ENCODE peak calls at places on chromosomes 11 and 22, in ten cellular contexts. One of them, this sample, is unnamed.

GRCh38 chr11:105282658-105283057 is 143.1 kb upstream of the CARD18 start:
- DNase-seq in cardiac fibroblast: peak; percentile 2
- DNase-seq in stomach: no peak
- DNase-seq in astrocyte of the cerebellum: no peak
- DNase-seq in fibroblast of lung: no peak
- DNase-seq in astrocyte: no peak
- DNase-seq in AG09309: no peak
- DNase-seq in right lobe of liver: no peak
- DNase-seq in HL-60: no peak
- DNase-seq in endothelial cell of umbilical vein: no peak
- DNase-seq in this sample: no peak

GRCh38 chr22:33088418-33088817 is 30.2 kb upstream of the SYN3 start:
- DNase-seq in cardiac fibroblast: no peak
- DNase-seq in stomach: no peak
- DNase-seq in astrocyte of the cerebellum: no peak
- DNase-seq in fibroblast of lung: no peak
- DNase-seq in astrocyte: no peak
- DNase-seq in AG09309: no peak
- DNase-seq in right lobe of liver: no peak
- DNase-seq in HL-60: no peak
- DNase-seq in endothelial cell of umbilical vein: no peak
- DNase-seq in this sample: no peak

GRCh38 chr11:100356035-100356434 is 331.1 kb upstream of the ARHGAP42 start:
- DNase-seq in cardiac fibroblast: no peak
- DNase-seq in stomach: no peak
- DNase-seq in astrocyte of the cerebellum: no peak
- DNase-seq in fibroblast of lung: no peak
- DNase-seq in astrocyte: no peak
- DNase-seq in AG09309: no peak
- DNase-seq in right lobe of liver: no peak
- DNase-seq in HL-60: no peak
- DNase-seq in endothelial cell of umbilical vein: no peak
- DNase-seq in this sample: no peak

GRCh38 chr11:44680982-44681597 is 45.7 kb upstream of the TSPAN18 start:
- DNase-seq in cardiac fibroblast: peak; percentile 10
- DNase-seq in stomach: no peak
- DNase-seq in astrocyte of the cerebellum: no peak
- DNase-seq in fibroblast of lung: peak; percentile 46
- DNase-seq in astrocyte: peak; percentile 31
- DNase-seq in AG09309: no peak
- DNase-seq in right lobe of liver: no peak
- DNase-seq in HL-60: no peak
- DNase-seq in endothelial cell of umbilical vein: no peak
- DNase-seq in this sample: no peak

GRCh38 chr11:69158301-69159152 is 2.8 kb downstream of the SMIM38 start:
- DNase-seq in cardiac fibroblast: no peak
- DNase-seq in stomach: no peak
- DNase-seq in astrocyte of the cerebellum: no peak
- DNase-seq in fibroblast of lung: no peak
- DNase-seq in astrocyte: no peak
- DNase-seq in AG09309: no peak
- DNase-seq in right lobe of liver: no peak
- DNase-seq in HL-60: no peak
- DNase-seq in endothelial cell of umbilical vein: no peak
- DNase-seq in this sample: no peak

GRCh38 chr11:38046571-38047135 is 1448.6 kb upstream of the RAG2 start:
- DNase-seq in cardiac fibroblast: no peak
- DNase-seq in stomach: no peak
- DNase-seq in astrocyte of the cerebellum: no peak
- DNase-seq in fibroblast of lung: no peak
- DNase-seq in astrocyte: no peak
- DNase-seq in AG09309: no peak
- DNase-seq in right lobe of liver: no peak
- DNase-seq in HL-60: no peak
- DNase-seq in endothelial cell of umbilical vein: no peak
- DNase-seq in this sample: no peak

GRCh38 chr22:22345781-22346180 is 101.2 kb downstream of the VPREB1 start:
- DNase-seq in cardiac fibroblast: no peak
- DNase-seq in stomach: no peak
- DNase-seq in astrocyte of the cerebellum: no peak
- DNase-seq in fibroblast of lung: no peak
- DNase-seq in astrocyte: no peak
- DNase-seq in AG09309: no peak
- DNase-seq in right lobe of liver: no peak
- DNase-seq in HL-60: no peak
- DNase-seq in endothelial cell of umbilical vein: no peak
- DNase-seq in this sample: no peak

GRCh38 chr22:26139320-26139719 is 29.9 kb upstream of the SEZ6L start:
- DNase-seq in cardiac fibroblast: no peak
- DNase-seq in stomach: no peak
- DNase-seq in astrocyte of the cerebellum: no peak
- DNase-seq in fibroblast of lung: no peak
- DNase-seq in astrocyte: no peak
- DNase-seq in AG09309: no peak
- DNase-seq in right lobe of liver: no peak
- DNase-seq in HL-60: no peak
- DNase-seq in endothelial cell of umbilical vein: no peak
- DNase-seq in this sample: no peak

GRCh38 chr22:46537221-46537945 is at the start of gene CELSR1:
- DNase-seq in cardiac fibroblast: peak; percentile 22
- DNase-seq in stomach: peak; percentile 73
- DNase-seq in astrocyte of the cerebellum: no peak
- DNase-seq in fibroblast of lung: peak; percentile 67
- DNase-seq in astrocyte: peak; percentile 47
- DNase-seq in AG09309: no peak
- DNase-seq in right lobe of liver: no peak
- DNase-seq in HL-60: peak; percentile 21
- DNase-seq in endothelial cell of umbilical vein: no peak
- DNase-seq in this sample: no peak

GRCh38 chr22:46536559-46537220 is 730 bp downstream of the CELSR1 start:
- DNase-seq in cardiac fibroblast: no peak
- DNase-seq in stomach: no peak
- DNase-seq in astrocyte of the cerebellum: no peak
- DNase-seq in fibroblast of lung: no peak
- DNase-seq in astrocyte: no peak
- DNase-seq in AG09309: no peak
- DNase-seq in right lobe of liver: no peak
- DNase-seq in HL-60: no peak
- DNase-seq in endothelial cell of umbilical vein: no peak
- DNase-seq in this sample: no peak

GRCh38 chr22:46534177-46534776 is 3.1 kb downstream of the CELSR1 start:
- DNase-seq in cardiac fibroblast: no peak
- DNase-seq in stomach: no peak
- DNase-seq in astrocyte of the cerebellum: no peak
- DNase-seq in fibroblast of lung: no peak
- DNase-seq in astrocyte: no peak
- DNase-seq in AG09309: no peak
- DNase-seq in right lobe of liver: no peak
- DNase-seq in HL-60: no peak
- DNase-seq in endothelial cell of umbilical vein: no peak
- DNase-seq in this sample: no peak

GRCh38 chr22:46534901-46535630 is 2.4 kb downstream of the CELSR1 start:
- DNase-seq in cardiac fibroblast: no peak
- DNase-seq in stomach: no peak
- DNase-seq in astrocyte of the cerebellum: no peak
- DNase-seq in fibroblast of lung: no peak
- DNase-seq in astrocyte: no peak
- DNase-seq in AG09309: no peak
- DNase-seq in right lobe of liver: no peak
- DNase-seq in HL-60: no peak
- DNase-seq in endothelial cell of umbilical vein: no peak
- DNase-seq in this sample: no peak

DNA sequence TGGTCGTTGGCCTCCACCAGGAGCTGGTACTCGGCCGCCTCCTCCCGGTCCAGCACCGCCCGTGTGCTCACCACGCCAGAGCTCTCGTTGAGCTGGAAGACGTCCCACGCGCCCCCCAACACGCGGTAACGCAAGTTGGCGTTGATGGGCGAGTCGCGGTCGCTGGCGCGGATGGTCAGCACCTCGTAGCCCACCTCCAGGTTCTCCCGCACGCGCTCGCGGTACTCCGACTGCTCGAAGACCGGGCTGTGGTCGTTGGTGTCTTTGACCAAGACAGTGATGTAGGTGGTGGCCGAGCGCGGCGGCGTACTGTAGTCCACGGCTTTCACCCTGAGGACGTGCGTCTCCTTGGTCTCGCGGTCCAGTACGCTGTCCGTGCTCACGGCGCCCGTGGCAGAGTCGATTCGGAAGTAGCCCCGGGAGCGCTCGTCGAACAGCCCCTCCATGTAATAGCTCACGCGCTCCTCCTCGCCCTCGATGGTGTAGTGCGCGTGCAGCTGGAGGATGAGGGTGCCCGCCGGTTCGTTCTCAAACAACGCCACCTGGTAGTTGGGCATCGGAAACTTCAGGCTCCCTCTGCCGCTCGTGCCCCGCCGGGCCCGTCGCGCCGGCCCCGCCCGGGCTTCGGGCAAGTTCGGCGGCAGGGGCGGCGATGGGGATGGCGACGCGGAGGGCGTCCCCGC is 1.4 kb downstream of the CELSR1 start:
- DNase-seq in cardiac fibroblast: no peak
- DNase-seq in stomach: no peak
- DNase-seq in astrocyte of the cerebellum: no peak
- DNase-seq in fibroblast of lung: no peak
- DNase-seq in astrocyte: no peak
- DNase-seq in AG09309: no peak
- DNase-seq in right lobe of liver: no peak
- DNase-seq in HL-60: no peak
- DNase-seq in endothelial cell of umbilical vein: no peak
- DNase-seq in this sample: no peak
- H3K4me3 ChIP-seq in cardiac fibroblast: no peak overlapping the region
- H3K4me3 ChIP-seq in stomach: peak overlapping the region; percentile 64
- H3K4me3 ChIP-seq in astrocyte of the cerebellum: no peak overlapping the region
- H3K4me3 ChIP-seq in fibroblast of lung: no peak overlapping the region
- H3K4me3 ChIP-seq in astrocyte: no peak overlapping the region
- H3K4me3 ChIP-seq in AG09309: no peak overlapping the region
- H3K4me3 ChIP-seq in right lobe of liver: no peak overlapping the region
- H3K4me3 ChIP-seq in HL-60: no peak overlapping the region
- H3K4me3 ChIP-seq in endothelial cell of umbilical vein: no peak overlapping the region
- H3K4me3 ChIP-seq in this sample: no peak overlapping the region

GRCh38 chr22:19753090-19753842 is 7.3 kb upstream of the TBX1 start:
- DNase-seq in cardiac fibroblast: no peak
- DNase-seq in stomach: no peak
- DNase-seq in astrocyte of the cerebellum: no peak
- DNase-seq in fibroblast of lung: no peak
- DNase-seq in astrocyte: no peak
- DNase-seq in AG09309: no peak
- DNase-seq in right lobe of liver: no peak
- DNase-seq in HL-60: no peak
- DNase-seq in endothelial cell of umbilical vein: no peak
- DNase-seq in this sample: no peak
- TF ChIP-seq CTCF in cardiac fibroblast: no peak
- TF ChIP-seq CTCF in stomach: no peak
- TF ChIP-seq CTCF in astrocyte of the cerebellum: no peak
- TF ChIP-seq CTCF in fibroblast of lung: no peak
- TF ChIP-seq CTCF in astrocyte: no peak
- TF ChIP-seq CTCF in AG09309: no peak
- TF ChIP-seq CTCF in right lobe of liver: no peak
- TF ChIP-seq CTCF in HL-60: no peak
- TF ChIP-seq CTCF in endothelial cell of umbilical vein: no peak
- TF ChIP-seq CTCF in this sample: peak; percentile 4

DNA sequence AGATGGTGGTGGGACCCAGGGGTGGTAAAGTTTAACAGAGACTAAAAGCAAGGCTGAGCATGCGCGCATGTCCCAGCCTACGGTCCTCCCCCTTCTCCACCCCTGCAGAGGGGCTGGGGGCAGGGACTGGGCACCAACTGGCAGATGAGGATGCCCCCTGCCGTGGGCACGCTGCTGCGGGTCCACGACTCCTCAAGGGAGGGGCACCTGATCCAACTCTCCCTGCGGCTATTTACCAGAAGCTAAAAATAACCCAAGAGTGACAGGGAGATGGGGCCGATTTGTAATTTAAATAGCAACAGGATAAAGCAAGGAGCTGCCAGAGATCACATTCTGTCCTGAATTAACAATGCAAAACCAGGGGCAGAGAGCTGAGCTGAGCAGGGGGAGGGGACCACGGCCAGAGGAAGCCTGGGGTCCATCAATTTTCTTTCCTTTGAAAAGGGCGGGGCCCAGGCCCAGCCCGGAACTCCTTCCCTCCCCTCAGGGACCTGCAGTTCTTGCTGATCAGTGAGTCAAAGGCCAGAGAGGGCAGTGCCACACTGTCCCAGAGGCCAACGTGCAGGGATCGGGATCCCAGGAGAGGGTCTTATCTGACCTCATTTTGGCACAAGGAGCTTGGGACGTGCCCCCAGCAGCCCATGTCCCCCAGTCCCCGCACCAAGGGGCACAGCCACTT is 8.1 kb upstream of the DGKZ start:
- DNase-seq in cardiac fibroblast: no peak
- DNase-seq in stomach: no peak
- DNase-seq in astrocyte of the cerebellum: no peak
- DNase-seq in fibroblast of lung: no peak
- DNase-seq in astrocyte: no peak
- DNase-seq in AG09309: no peak
- DNase-seq in right lobe of liver: no peak
- DNase-seq in HL-60: no peak
- DNase-seq in endothelial cell of umbilical vein: no peak
- DNase-seq in this sample: no peak
- H3K4me3 ChIP-seq in cardiac fibroblast: no peak overlapping the region
- H3K4me3 ChIP-seq in stomach: peak overlapping the region; percentile 23
- H3K4me3 ChIP-seq in astrocyte of the cerebellum: no peak overlapping the region
- H3K4me3 ChIP-seq in fibroblast of lung: no peak overlapping the region
- H3K4me3 ChIP-seq in astrocyte: no peak overlapping the region
- H3K4me3 ChIP-seq in AG09309: no peak overlapping the region
- H3K4me3 ChIP-seq in right lobe of liver: no peak overlapping the region
- H3K4me3 ChIP-seq in HL-60: no peak overlapping the region
- H3K4me3 ChIP-seq in endothelial cell of umbilical vein: no peak overlapping the region
- H3K4me3 ChIP-seq in this sample: no peak overlapping the region

GRCh38 chr22:17749605-17750395 is 24.5 kb downstream of the BID start:
- DNase-seq in cardiac fibroblast: no peak
- DNase-seq in stomach: no peak
- DNase-seq in astrocyte of the cerebellum: no peak
- DNase-seq in fibroblast of lung: no peak
- DNase-seq in astrocyte: no peak
- DNase-seq in AG09309: no peak
- DNase-seq in right lobe of liver: no peak
- DNase-seq in HL-60: no peak
- DNase-seq in endothelial cell of umbilical vein: no peak
- DNase-seq in this sample: no peak

GRCh38 chr22:17748555-17749353 is 25.5 kb downstream of the BID start:
- DNase-seq in cardiac fibroblast: no peak
- DNase-seq in stomach: no peak
- DNase-seq in astrocyte of the cerebellum: no peak
- DNase-seq in fibroblast of lung: no peak
- DNase-seq in astrocyte: no peak
- DNase-seq in AG09309: no peak
- DNase-seq in right lobe of liver: no peak
- DNase-seq in HL-60: no peak
- DNase-seq in endothelial cell of umbilical vein: no peak
- DNase-seq in this sample: no peak

GRCh38 chr22:17753401-17753989 is 20.8 kb downstream of the BID start:
- DNase-seq in cardiac fibroblast: no peak
- DNase-seq in stomach: no peak
- DNase-seq in astrocyte of the cerebellum: no peak
- DNase-seq in fibroblast of lung: peak; percentile 79
- DNase-seq in astrocyte: peak; percentile 71
- DNase-seq in AG09309: no peak
- DNase-seq in right lobe of liver: no peak
- DNase-seq in HL-60: no peak
- DNase-seq in endothelial cell of umbilical vein: no peak
- DNase-seq in this sample: no peak

GRCh38 chr22:17751596-17751995 is 22.7 kb downstream of the BID start:
- DNase-seq in cardiac fibroblast: no peak
- DNase-seq in stomach: no peak
- DNase-seq in astrocyte of the cerebellum: no peak
- DNase-seq in fibroblast of lung: no peak
- DNase-seq in astrocyte: no peak
- DNase-seq in AG09309: no peak
- DNase-seq in right lobe of liver: no peak
- DNase-seq in HL-60: no peak
- DNase-seq in endothelial cell of umbilical vein: no peak
- DNase-seq in this sample: no peak

DNA sequence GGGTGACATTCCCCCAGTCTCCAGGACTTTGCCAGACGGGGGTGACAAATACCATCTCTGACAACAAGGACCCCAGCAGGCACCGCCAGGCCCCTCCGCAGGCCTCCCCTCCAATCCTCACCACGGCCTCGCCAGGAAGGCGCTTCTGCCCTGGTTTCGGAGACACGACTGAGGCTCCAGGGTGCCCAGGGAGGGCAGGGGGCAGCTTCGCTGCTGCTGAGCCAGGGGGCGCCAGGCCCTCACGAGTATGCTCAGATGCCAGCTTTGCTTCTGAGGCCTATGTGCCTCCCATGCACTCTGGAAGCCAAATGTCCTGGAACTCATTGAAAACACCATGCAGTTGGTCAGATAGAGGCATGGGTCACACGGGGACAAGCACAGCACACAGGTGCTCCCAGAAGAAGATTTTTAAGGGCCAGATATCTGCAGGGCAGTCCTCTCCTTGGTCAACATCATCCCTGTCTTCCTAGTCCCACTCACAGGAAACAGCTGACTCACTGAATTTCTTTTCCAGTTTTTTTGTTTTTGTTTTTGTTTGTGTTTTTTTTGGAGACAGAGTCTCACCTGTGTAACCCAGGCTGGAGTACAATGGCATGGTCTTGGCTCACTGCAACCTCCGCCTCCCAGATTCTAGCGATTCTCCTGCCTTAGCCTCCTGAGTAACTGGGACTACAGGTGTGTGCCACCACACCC is 19.9 kb downstream of the BID start:
- DNase-seq in cardiac fibroblast: no peak
- DNase-seq in stomach: no peak
- DNase-seq in astrocyte of the cerebellum: no peak
- DNase-seq in fibroblast of lung: no peak
- DNase-seq in astrocyte: no peak
- DNase-seq in AG09309: no peak
- DNase-seq in right lobe of liver: no peak
- DNase-seq in HL-60: no peak
- DNase-seq in endothelial cell of umbilical vein: no peak
- DNase-seq in this sample: no peak
- TF ChIP-seq CTCF in cardiac fibroblast: peak; percentile 26
- TF ChIP-seq CTCF in stomach: no peak
- TF ChIP-seq CTCF in astrocyte of the cerebellum: peak; percentile 31
- TF ChIP-seq CTCF in fibroblast of lung: peak; percentile 29
- TF ChIP-seq CTCF in astrocyte: no peak
- TF ChIP-seq CTCF in AG09309: peak; percentile 18
- TF ChIP-seq CTCF in right lobe of liver: peak; percentile 58
- TF ChIP-seq CTCF in HL-60: no peak
- TF ChIP-seq CTCF in endothelial cell of umbilical vein: no peak
- TF ChIP-seq CTCF in this sample: peak; percentile 22